ENCODE peak calls at places on chromosomes 7 and 10, in eight cellular contexts. L is mucosa of descending colon, W is hepatocyte, H is HepG2, J is adipocyte, G is upper lobe of left lung, I is spleen, N is breast epithelium. V is an unnamed sample.
A peak's percentile ranks its signal among the peaks of the same experiment; 100 is the strongest.

GRCh38 chr7:1026721-1027151 is 17.6 kb upstream of the GPR146 start:
- DNase-seq in L (peak; percentile 43), W (no peak), H (no peak), J (no peak), G (no peak), I (peak; percentile 72), N (no peak), V (no peak)

GRCh38 chr10:71512794-71513379 is 116.2 kb downstream of the CDH23 start:
- DNase-seq in L (no peak), W (peak; percentile 67), H (peak; percentile 33), J (no peak), G (peak; percentile 30), I (no peak), N (peak; percentile 64), V (no peak)

GRCh38 chr10:118569241-118569881 is 26.1 kb downstream of the PRLHR start:
- DNase-seq in L (no peak), W (no peak), H (no peak), J (no peak), G (no peak), I (no peak), N (no peak), V (no peak)

GRCh38 chr10:59817806-59818205 is 64.6 kb upstream of the MRLN start:
- DNase-seq in L (no peak), W (no peak), H (no peak), J (no peak), G (peak; percentile 40), I (no peak), N (no peak), V (no peak)

GRCh38 chr7:158662610-158663427 is 41.8 kb downstream of the NCAPG2 start:
- DNase-seq in L (no peak), W (no peak), H (no peak), J (no peak), G (no peak), I (no peak), N (no peak), V (no peak)

GRCh38 chr7:5526190-5527037 is 102.8 kb upstream of the TNRC18 start:
- DNase-seq in L (no peak), W (peak; percentile 68), H (peak; percentile 57), J (peak; percentile 15), G (peak; percentile 40), I (peak; percentile 83), N (peak; percentile 77), V (no peak)

GRCh38 chr7:24637021-24637420 is 63.8 kb downstream of the PALS2 start:
- DNase-seq in L (no peak), W (no peak), H (no peak), J (no peak), G (no peak), I (no peak), N (no peak), V (no peak)

GRCh38 chr7:1979591-1980560 is 252.9 kb downstream of the MAD1L1 start:
- DNase-seq in L (peak; percentile 80), W (no peak), H (no peak), J (no peak), G (no peak), I (peak; percentile 93), N (no peak), V (no peak)

GRCh38 chr10:48776528-48776927 is 91.9 kb downstream of the WDFY4 start:
- DNase-seq in L (no peak), W (no peak), H (no peak), J (no peak), G (no peak), I (no peak), N (no peak), V (no peak)

GRCh38 chr10:48406204-48406603 is 99.7 kb downstream of the MAPK8 start:
- DNase-seq in L (no peak), W (peak; percentile 46), H (no peak), J (peak; percentile 10), G (peak; percentile 43), I (no peak), N (no peak), V (no peak)

GRCh38 chr10:117860823-117861222 is 185.9 kb downstream of the RAB11FIP2 start:
- DNase-seq in L (no peak), W (no peak), H (peak; percentile 15), J (peak; percentile 10), G (no peak), I (no peak), N (no peak), V (no peak)

GRCh38 chr7:3201937-3202715 is 98.9 kb upstream of the SDK1 start:
- DNase-seq in L (no peak), W (no peak), H (no peak), J (no peak), G (no peak), I (peak; percentile 25), N (peak; percentile 12), V (no peak)

GRCh38 chr10:10096898-10097297 is 920.8 kb upstream of the CELF2 start:
- DNase-seq in L (no peak), W (no peak), H (no peak), J (no peak), G (no peak), I (no peak), N (no peak), V (no peak)

GRCh38 chr7:19754521-19755116 is 18.8 kb downstream of the TMEM196 start:
- DNase-seq in L (no peak), W (peak; percentile 32), H (peak; percentile 35), J (peak; percentile 65), G (no peak), I (no peak), N (no peak), V (no peak)

GRCh38 chr7:14894826-14895225 is 7.7 kb downstream of the DGKB start:
- DNase-seq in L (no peak), W (no peak), H (no peak), J (no peak), G (no peak), I (no peak), N (no peak), V (no peak)

GRCh38 chr7:151851160-151851751 is 25.7 kb downstream of the PRKAG2 start:
- DNase-seq in L (peak; percentile 63), W (no peak), H (no peak), J (no peak), G (peak; percentile 81), I (peak; percentile 84), N (peak; percentile 61), V (no peak)

GRCh38 chr7:80923211-80923612 is 4.4 kb upstream of the SEMA3C start:
- DNase-seq in L (no peak), W (no peak), H (no peak), J (no peak), G (no peak), I (no peak), N (no peak), V (no peak)

GRCh38 chr10:44779511-44779910 is 131.6 kb upstream of the TMEM72 start:
- DNase-seq in L (no peak), W (no peak), H (no peak), J (no peak), G (no peak), I (no peak), N (peak; percentile 55), V (no peak)

GRCh38 chr10:31345886-31346285 is 26.9 kb downstream of the ZEB1 start:
- DNase-seq in L (no peak), W (no peak), H (no peak), J (no peak), G (no peak), I (no peak), N (no peak), V (no peak)

GRCh38 chr10:31350891-31351290 is 31.9 kb downstream of the ZEB1 start:
- DNase-seq in L (no peak), W (no peak), H (no peak), J (no peak), G (no peak), I (no peak), N (no peak), V (no peak)

GRCh38 chr10:31346953-31347352 is 27.9 kb downstream of the ZEB1 start:
- DNase-seq in L (no peak), W (no peak), H (no peak), J (no peak), G (no peak), I (no peak), N (no peak), V (no peak)

GRCh38 chr10:31343551-31343950 is 24.5 kb downstream of the ZEB1 start:
- DNase-seq in L (no peak), W (no peak), H (no peak), J (no peak), G (no peak), I (no peak), N (no peak), V (no peak)

GRCh38 chr10:31347705-31348104 is 28.7 kb downstream of the ZEB1 start:
- DNase-seq in L (no peak), W (no peak), H (no peak), J (no peak), G (no peak), I (no peak), N (no peak), V (no peak)
- H3K4me1 ChIP-seq in L (no peaks in the 10 kb centered on the region), W (no peaks in the 10 kb centered on the region), H (no peaks in the 10 kb centered on the region), J (peaks cover 47% of the 10 kb centered on the region), G (peaks cover 6% of the 10 kb centered on the region), I (peaks cover 11% of the 10 kb centered on the region), N (no peaks in the 10 kb centered on the region), V (peaks cover 29% of the 10 kb centered on the region)

DNA sequence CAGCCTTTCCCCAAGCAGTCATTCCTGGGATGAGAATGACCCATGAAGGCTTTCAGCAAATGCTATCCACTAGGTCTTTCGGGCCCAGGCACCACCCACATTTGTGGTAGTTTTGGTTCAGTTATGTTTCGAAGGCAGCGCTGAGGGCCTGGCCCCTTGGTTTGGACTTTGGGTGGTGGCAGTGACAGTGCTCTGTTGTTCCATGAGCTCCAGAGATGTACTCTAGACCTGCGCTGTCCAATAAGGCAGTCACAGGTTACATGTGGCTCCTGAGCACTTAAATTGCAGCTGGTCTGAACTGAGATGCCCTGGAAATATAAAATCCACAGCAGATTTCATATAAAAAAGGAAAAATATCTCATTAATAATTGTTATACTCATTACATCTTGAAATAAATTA is 209.6 kb downstream of the CCSER2 start:
- DNase-seq in L (no peak), W (no peak), H (peak; percentile 77), J (no peak), G (no peak), I (no peak), N (no peak), V (no peak)
- H3K4me1 ChIP-seq in L (peaks cover 6% of the 10 kb centered on the region), W (no peaks in the 10 kb centered on the region), H (peaks cover 51% of the 10 kb centered on the region), J (peaks cover 32% of the 10 kb centered on the region), G (peaks cover 9% of the 10 kb centered on the region), I (no peaks in the 10 kb centered on the region), N (peaks cover 13% of the 10 kb centered on the region), V (peaks cover 4% of the 10 kb centered on the region)

GRCh38 chr7:79531905-79532304 is 78.4 kb upstream of the MAGI2 start:
- DNase-seq in L (no peak), W (no peak), H (no peak), J (no peak), G (no peak), I (no peak), N (no peak), V (no peak)
- H3K4me1 ChIP-seq in L (no peaks in the 10 kb centered on the region), W (no peaks in the 10 kb centered on the region), H (peaks cover 8% of the 10 kb centered on the region), J (peaks cover 25% of the 10 kb centered on the region), G (no peaks in the 10 kb centered on the region), I (no peaks in the 10 kb centered on the region), N (no peaks in the 10 kb centered on the region), V (no peaks in the 10 kb centered on the region)

DNA sequence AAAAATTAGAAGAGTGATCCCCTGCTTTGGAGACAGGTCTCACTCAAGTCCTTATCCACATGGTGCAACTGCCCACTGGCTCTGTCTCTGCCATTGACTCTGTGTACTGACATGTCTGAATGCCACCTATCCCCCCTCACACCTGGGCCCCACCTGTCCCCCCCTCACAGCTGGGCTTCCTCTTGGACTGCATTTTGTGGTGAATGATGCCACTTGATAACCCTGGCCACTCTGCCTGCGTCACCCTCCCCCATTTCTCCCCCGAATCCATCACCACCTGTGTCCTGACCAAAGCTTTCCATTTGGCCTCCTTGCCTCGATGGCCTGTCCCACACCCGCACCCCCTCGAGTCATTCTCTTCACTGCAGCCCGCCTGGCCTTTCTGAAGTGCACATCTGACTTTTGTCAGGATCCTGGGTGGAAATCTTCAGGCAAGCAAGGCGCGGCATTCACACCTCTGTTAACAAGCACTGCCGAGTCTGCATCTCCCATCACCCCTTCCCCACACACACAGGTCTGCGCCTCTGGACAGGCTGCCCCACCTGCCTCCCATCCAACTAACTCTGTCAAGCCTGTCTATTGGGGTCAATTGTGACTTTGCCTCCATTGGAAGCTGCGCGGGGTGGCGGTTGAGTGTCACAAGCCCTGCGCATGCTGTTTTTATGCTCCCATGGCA is 175.3 kb upstream of the KLF14 start:
- DNase-seq in L (no peak), W (no peak), H (no peak), J (no peak), G (no peak), I (no peak), N (no peak), V (no peak)
- H3K4me1 ChIP-seq in L (peaks cover 58% of the 10 kb centered on the region), W (peaks cover 13% of the 10 kb centered on the region), H (peaks cover 97% of the 10 kb centered on the region), J (peaks cover 72% of the 10 kb centered on the region), G (peaks cover 66% of the 10 kb centered on the region), I (peaks cover 29% of the 10 kb centered on the region), N (peaks cover 26% of the 10 kb centered on the region), V (peaks cover 43% of the 10 kb centered on the region)

V was measured in CD8-positive, alpha-beta T cell.